ENCODE peak calls at places on chromosomes 3 and 15, in four cellular contexts. M is H1, S is mesendoderm, I is IMR-90. H is an unnamed sample.
A peak's percentile ranks its signal among the peaks of the same experiment; 100 is the strongest.

GRCh38 chr15:100170280-100170654 is 171.5 kb downstream of the ADAMTS17 start:
- DNase-seq in M (no peak), S (no peak), I (no peak), H (no peak)

GRCh38 chr3:101780661-101781060 is 1.6 kb downstream of the NXPE3 start:
- DNase-seq in M (no peak), S (peak; percentile 57), I (peak; percentile 91), H (no peak)

GRCh38 chr3:45994661-45995369 is 809 bp downstream of the FYCO1 start:
- DNase-seq in M (peak; percentile 47), S (peak; percentile 50), I (no peak), H (peak; percentile 48)

GRCh38 chr15:84929795-84930371 is 45.4 kb downstream of the SLC28A1 start:
- DNase-seq in M (no peak), S (no peak), I (peak; percentile 72), H (no peak)

GRCh38 chr3:115255197-115255585 is 108.1 kb upstream of the ZBTB20 start:
- DNase-seq in M (no peak), S (no peak), I (no peak), H (no peak)

GRCh38 chr3:4416961-4417360 is 50.1 kb downstream of the SUMF1 start:
- DNase-seq in M (no peak), S (no peak), I (peak; percentile 92), H (no peak)

GRCh38 chr3:77605865-77606264 is 566.0 kb downstream of the ROBO2 start:
- DNase-seq in M (no peak), S (no peak), I (no peak), H (no peak)

GRCh38 chr3:194009892-194010533 is 125.9 kb upstream of the HES1 start:
- DNase-seq in M (no peak), S (peak; percentile 83), I (no peak), H (peak; percentile 53)

GRCh38 chr3:182704926-182705325 is 88.4 kb upstream of the ATP11B start:
- DNase-seq in M (peak; percentile 56), S (peak; percentile 83), I (no peak), H (peak; percentile 78)

GRCh38 chr3:42750834-42751233 is 22.2 kb downstream of the CCDC13 start:
- DNase-seq in M (no peak), S (no peak), I (no peak), H (peak; percentile 18)

GRCh38 chr3:105676621-105677300 is 192.1 kb downstream of the CBLB start:
- DNase-seq in M (no peak), S (no peak), I (no peak), H (no peak)

GRCh38 chr3:189689625-189690024 is 58.4 kb downstream of the TP63 start:
- DNase-seq in M (no peak), S (no peak), I (no peak), H (no peak)

GRCh38 chr15:58457466-58457965 is 25.7 kb downstream of the LIPC start:
- DNase-seq in M (no peak), S (no peak), I (peak; percentile 97), H (no peak)

GRCh38 chr3:63492464-63492863 is 160.0 kb upstream of the SNTN start:
- DNase-seq in M (no peak), S (peak; percentile 53), I (no peak), H (no peak)

GRCh38 chr15:84616235-84616634 is 15.4 kb downstream of the ZSCAN2 start:
- DNase-seq in M (no peak), S (no peak), I (no peak), H (no peak)

GRCh38 chr3:129942296-129942695 is 32.2 kb upstream of the TRH start:
- DNase-seq in M (peak; percentile 91), S (peak; percentile 90), I (peak; percentile 49), H (peak; percentile 87)

GRCh38 chr15:69145694-69146492 is 14.5 kb upstream of the GLCE start:
- DNase-seq in M (peak; percentile 37), S (no peak), I (peak; percentile 21), H (no peak)

GRCh38 chr15:74245342-74245931 is 9.3 kb downstream of the CCDC33 start:
- DNase-seq in M (no peak), S (peak; percentile 86), I (no peak), H (peak; percentile 67)

GRCh38 chr3:17313746-17314145 is 428.7 kb downstream of the TBC1D5 start:
- DNase-seq in M (no peak), S (peak; percentile 65), I (no peak), H (no peak)

GRCh38 chr15:72801590-72802345 is 18.2 kb upstream of the ADPGK start:
- DNase-seq in M (no peak), S (no peak), I (no peak), H (no peak)

GRCh38 chr15:90000175-90000923 is 775 bp upstream of the ZNF710 start:
- DNase-seq in M (peak; percentile 73), S (peak; percentile 59), I (peak; percentile 15), H (no peak)

GRCh38 chr3:5095879-5096278 is 26.2 kb upstream of the ARL8B start:
- DNase-seq in M (peak; percentile 76), S (peak; percentile 59), I (peak; percentile 5), H (peak; percentile 77)

GRCh38 chr3:60010778-60011177 is 961.0 kb upstream of the CFAP20DC start:
- DNase-seq in M (no peak), S (no peak), I (no peak), H (no peak)

GRCh38 chr15:68430471-68431036 is 1.4 kb downstream of the ITGA11 start:
- DNase-seq in M (no peak), S (no peak), I (no peak), H (peak; percentile 19)

GRCh38 chr15:81002004-81002253 is 1.2 kb downstream of the TLNRD1 start:
- DNase-seq in M (peak; percentile 71), S (no peak), I (no peak), H (no peak)

GRCh38 chr3:146834917-146835316 is 229.8 kb upstream of the PLSCR5 start:
- DNase-seq in M (no peak), S (no peak), I (no peak), H (no peak)

GRCh38 chr3:4996771-4997291 is 17.6 kb downstream of the BHLHE40 start:
- DNase-seq in M (no peak), S (peak; percentile 71), I (no peak), H (no peak)

GRCh38 chr3:32876920-32877319 is 59.1 kb downstream of the TRIM71 start:
- DNase-seq in M (no peak), S (no peak), I (no peak), H (no peak)

GRCh38 chr15:66707310-66708160 is 5.5 kb downstream of the SMAD6 start:
- DNase-seq in M (peak; percentile 74), S (peak; percentile 95), I (peak; percentile 43), H (peak; percentile 86)

GRCh38 chr3:128996741-128997140 is 2.9 kb upstream of the CFAP92 start:
- DNase-seq in M (no peak), S (no peak), I (no peak), H (no peak)

GRCh38 chr15:96272427-96272826 is 58.1 kb upstream of the NR2F2 start:
- DNase-seq in M (no peak), S (no peak), I (no peak), H (no peak)

GRCh38 chr15:98442379-98442833 is 205.9 kb upstream of the IGF1R start:
- DNase-seq in M (peak; percentile 80), S (peak; percentile 87), I (peak; percentile 82), H (peak; percentile 75)

GRCh38 chr3:99920530-99921376 is 103.1 kb downstream of the CMSS1 start:
- DNase-seq in M (no peak), S (peak; percentile 91), I (peak; percentile 76), H (peak; percentile 47)

GRCh38 chr3:16509721-16510619 is 3.5 kb downstream of the RFTN1 start:
- DNase-seq in M (no peak), S (no peak), I (no peak), H (no peak)

GRCh38 chr3:167740961-167741587 is 5.6 kb downstream of the SERPINI1 start:
- DNase-seq in M (no peak), S (peak; percentile 74), I (peak; percentile 42), H (peak; percentile 47)

GRCh38 chr15:71532994-71533393 is 277.4 kb upstream of the NR2E3 start:
- DNase-seq in M (no peak), S (peak; percentile 61), I (no peak), H (peak; percentile 41)

GRCh38 chr15:47744496-47744895 is 27.2 kb downstream of the SEMA6D start:
- DNase-seq in M (no peak), S (peak; percentile 29), I (no peak), H (no peak)

GRCh38 chr3:154018100-154018696 is 103.0 kb upstream of the ARHGEF26 start:
- DNase-seq in M (peak; percentile 73), S (peak; percentile 70), I (peak; percentile 18), H (peak; percentile 77)

GRCh38 chr15:41911691-41912345 is 18.0 kb upstream of the SPTBN5 start:
- DNase-seq in M (no peak), S (no peak), I (no peak), H (no peak)

GRCh38 chr15:101429646-101430045 is 59.9 kb downstream of the PCSK6 start:
- DNase-seq in M (peak; percentile 39), S (no peak), I (no peak), H (no peak)
- H4K5ac ChIP-seq in M (no peak overlapping the region), S (no peak overlapping the region), I (no peak overlapping the region), H (no peak overlapping the region)

DNA sequence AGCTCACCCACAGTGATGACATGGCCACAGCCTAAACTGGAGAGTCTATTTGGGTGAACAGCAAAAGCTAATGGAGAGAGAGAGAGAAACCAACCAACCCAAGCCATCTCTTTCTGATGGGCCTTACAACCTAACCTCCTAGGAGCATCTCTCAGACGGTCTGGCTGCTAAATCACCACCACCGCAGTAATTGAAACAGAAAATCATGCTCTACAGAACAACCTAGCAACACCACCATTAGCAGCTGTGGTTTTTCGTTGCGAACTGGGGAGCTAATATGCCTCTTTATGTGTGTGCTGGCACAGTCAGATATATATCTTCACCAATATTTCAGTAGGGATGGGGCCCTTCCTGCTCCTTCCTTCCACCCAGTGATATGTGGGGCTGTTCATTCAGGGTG is 166.9 kb upstream of the PROK2 start:
- DNase-seq in M (no peak), S (no peak), I (no peak), H (no peak)
- H4K5ac ChIP-seq in M (no peak overlapping the region), S (no peak overlapping the region), I (no peak overlapping the region), H (no peak overlapping the region)

GRCh38 chr3:151439652-151440125 is 21.2 kb downstream of the IGSF10 start:
- DNase-seq in M (no peak), S (peak; percentile 60), I (peak; percentile 78), H (no peak)
- H4K5ac ChIP-seq in M (no peak overlapping the region), S (no peak overlapping the region), I (no peak overlapping the region), H (no peak overlapping the region)

GRCh38 chr3:191380001-191380400 is 49.7 kb upstream of the UTS2B start:
- DNase-seq in M (no peak), S (no peak), I (no peak), H (no peak)

GRCh38 chr3:191379473-191379872 is 49.1 kb upstream of the UTS2B start:
- DNase-seq in M (no peak), S (no peak), I (no peak), H (no peak)

GRCh38 chr3:191385101-191385500 is 54.8 kb upstream of the UTS2B start:
- DNase-seq in M (no peak), S (no peak), I (no peak), H (no peak)

GRCh38 chr3:191383104-191383503 is 52.8 kb upstream of the UTS2B start:
- DNase-seq in M (no peak), S (no peak), I (peak; percentile 70), H (no peak)

DNA sequence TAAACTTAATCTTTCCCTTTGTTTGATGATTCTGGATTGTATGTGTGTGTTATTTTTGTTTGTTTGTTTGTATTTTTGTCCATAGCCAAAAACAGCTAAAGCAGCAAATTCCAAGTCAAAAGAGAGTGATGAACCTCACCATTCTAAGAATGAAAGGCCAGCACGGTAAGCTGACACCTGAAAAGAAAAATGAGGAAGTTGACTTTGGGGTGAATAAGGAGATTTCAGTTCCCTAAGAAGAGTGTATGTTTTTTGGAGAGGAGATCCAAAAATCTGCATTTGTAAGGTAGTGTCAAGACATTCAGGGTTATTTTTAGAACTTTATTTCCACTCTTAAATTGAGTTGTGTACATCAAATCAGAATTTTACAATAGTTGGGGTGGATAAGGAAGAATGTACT is 52.3 kb upstream of the UTS2B start:
- DNase-seq in M (no peak), S (no peak), I (no peak), H (no peak)
- H4K5ac ChIP-seq in M (no peak overlapping the region), S (no peak overlapping the region), I (peak overlapping the region; percentile 69), H (no peak overlapping the region)

GRCh38 chr15:40092416-40093223 is 16.1 kb downstream of the BMF start:
- DNase-seq in M (no peak), S (no peak), I (peak; percentile 86), H (no peak)
- H4K5ac ChIP-seq in M (no peak overlapping the region), S (no peak overlapping the region), I (peak overlapping the region; percentile 82), H (no peak overlapping the region)